ENCODE peak calls at places on chromosomes 13 and 19, in four cellular contexts. One of them, this sample, is unnamed.

GRCh38 chr19:7159105-7159933 is 89.8 kb downstream of the ZNF557 start:
- DNase-seq in right cardiac atrium: peak; percentile 80
- DNase-seq in stomach: no peak
- DNase-seq in IMR-90: peak; percentile 95
- DNase-seq in this sample: no peak

GRCh38 chr19:56966225-56966696 is 125.7 kb upstream of the PEG3 start:
- DNase-seq in stomach: no peak
- DNase-seq in right cardiac atrium: peak; percentile 77
- DNase-seq in IMR-90: no peak
- DNase-seq in this sample: no peak

GRCh38 chr13:98451676-98452105 is 125.2 kb downstream of the STK24 start:
- DNase-seq in right cardiac atrium: peak; percentile 86
- DNase-seq in IMR-90: peak; percentile 40
- DNase-seq in stomach: no peak
- DNase-seq in this sample: no peak

GRCh38 chr19:35309481-35310279 is 17.7 kb downstream of the MAG start:
- DNase-seq in right cardiac atrium: peak; percentile 76
- DNase-seq in IMR-90: peak; percentile 16
- DNase-seq in stomach: no peak
- DNase-seq in this sample: no peak

GRCh38 chr13:73082471-73082870 is 23.7 kb downstream of the KLF5 start:
- DNase-seq in right cardiac atrium: no peak
- DNase-seq in IMR-90: no peak
- DNase-seq in stomach: no peak
- DNase-seq in this sample: no peak

GRCh38 chr13:41563501-41564001 is 106.2 kb downstream of the RGCC start:
- DNase-seq in stomach: no peak
- DNase-seq in IMR-90: peak; percentile 50
- DNase-seq in right cardiac atrium: no peak
- DNase-seq in this sample: no peak

GRCh38 chr19:19119325-19120237 is 18.7 kb downstream of the TMEM161A start:
- DNase-seq in right cardiac atrium: peak; percentile 57
- DNase-seq in IMR-90: no peak
- DNase-seq in stomach: no peak
- DNase-seq in this sample: no peak

GRCh38 chr19:6610934-6611370 is 20.0 kb upstream of the CD70 start:
- DNase-seq in right cardiac atrium: no peak
- DNase-seq in stomach: no peak
- DNase-seq in IMR-90: peak; percentile 49
- DNase-seq in this sample: no peak

GRCh38 chr19:6663236-6664187 is 6.4 kb downstream of the TNFSF14 start:
- DNase-seq in right cardiac atrium: no peak
- DNase-seq in stomach: no peak
- DNase-seq in IMR-90: no peak
- DNase-seq in this sample: no peak

GRCh38 chr13:113475280-113475679 is 15.2 kb downstream of the DCUN1D2 start:
- DNase-seq in right cardiac atrium: no peak
- DNase-seq in stomach: no peak
- DNase-seq in IMR-90: no peak
- DNase-seq in this sample: no peak

GRCh38 chr19:30323904-30324303 is 48.3 kb upstream of the ZNF536 start:
- DNase-seq in right cardiac atrium: no peak
- DNase-seq in stomach: no peak
- DNase-seq in IMR-90: no peak
- DNase-seq in this sample: no peak

GRCh38 chr19:51359294-51359693 is 6.9 kb downstream of the ETFB start:
- DNase-seq in right cardiac atrium: no peak
- DNase-seq in stomach: no peak
- DNase-seq in IMR-90: peak; percentile 95
- DNase-seq in this sample: no peak

GRCh38 chr13:110239280-110240120 is 67.5 kb downstream of the COL4A1 start:
- DNase-seq in right cardiac atrium: no peak
- DNase-seq in stomach: no peak
- DNase-seq in IMR-90: no peak
- DNase-seq in this sample: no peak

GRCh38 chr13:84118845-84119409 is 236.7 kb upstream of the SLITRK1 start:
- DNase-seq in stomach: no peak
- DNase-seq in right cardiac atrium: no peak
- DNase-seq in IMR-90: no peak
- DNase-seq in this sample: no peak

GRCh38 chr19:1774999-1775772 is 21.9 kb downstream of the ONECUT3 start:
- DNase-seq in IMR-90: no peak
- DNase-seq in stomach: no peak
- DNase-seq in right cardiac atrium: no peak
- DNase-seq in this sample: no peak

GRCh38 chr13:20178156-20178555 is 14.6 kb downstream of the GJB2 start:
- DNase-seq in stomach: no peak
- DNase-seq in IMR-90: no peak
- DNase-seq in right cardiac atrium: no peak
- DNase-seq in this sample: no peak
- H3K9me3 ChIP-seq in stomach: no peaks in the 10 kb centered on the region
- H3K9me3 ChIP-seq in IMR-90: no peaks in the 10 kb centered on the region
- H3K9me3 ChIP-seq in right cardiac atrium: no peaks in the 10 kb centered on the region
- H3K9me3 ChIP-seq in this sample: no peaks in the 10 kb centered on the region

GRCh38 chr19:9352505-9352904 is 10.3 kb upstream of the ZNF177 start:
- DNase-seq in stomach: no peak
- DNase-seq in right cardiac atrium: no peak
- DNase-seq in IMR-90: no peak
- DNase-seq in this sample: no peak
- H3K9me3 ChIP-seq in stomach: peaks cover 98% of the 10 kb centered on the region
- H3K9me3 ChIP-seq in right cardiac atrium: peaks cover 15% of the 10 kb centered on the region
- H3K9me3 ChIP-seq in IMR-90: peaks cover 49% of the 10 kb centered on the region
- H3K9me3 ChIP-seq in this sample: peaks cover 4% of the 10 kb centered on the region

DNA sequence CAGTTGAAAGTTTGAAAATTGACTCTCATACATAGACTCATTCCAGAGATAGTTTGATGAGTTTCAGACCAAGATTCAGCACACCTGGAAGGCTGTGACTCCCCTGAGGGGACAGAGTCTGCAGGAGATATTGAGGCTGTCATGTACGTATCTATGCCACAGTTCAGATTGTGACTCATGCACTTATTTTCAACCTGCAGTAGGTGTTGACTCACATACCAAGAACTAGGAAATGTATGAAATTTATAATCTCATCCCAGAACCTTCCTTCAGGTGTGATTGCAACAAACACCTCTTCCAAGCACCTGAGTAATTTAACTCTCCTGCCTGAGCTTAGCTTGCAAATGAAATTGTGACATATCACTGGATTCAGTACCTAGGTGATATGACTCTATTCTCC is 64.4 kb upstream of the ZNF43 start:
- DNase-seq in stomach: no peak
- DNase-seq in IMR-90: no peak
- DNase-seq in right cardiac atrium: no peak
- DNase-seq in this sample: no peak
- H3K9me3 ChIP-seq in stomach: peaks cover 51% of the 10 kb centered on the region
- H3K9me3 ChIP-seq in IMR-90: peaks cover 10% of the 10 kb centered on the region
- H3K9me3 ChIP-seq in right cardiac atrium: peaks cover 2% of the 10 kb centered on the region
- H3K9me3 ChIP-seq in this sample: peaks cover 7% of the 10 kb centered on the region

GRCh38 chr19:12425501-12426274 is 15.1 kb downstream of the ZNF443 start:
- DNase-seq in IMR-90: no peak
- DNase-seq in stomach: no peak
- DNase-seq in right cardiac atrium: no peak
- DNase-seq in this sample: no peak
- H3K9me3 ChIP-seq in IMR-90: peaks cover 4% of the 10 kb centered on the region
- H3K9me3 ChIP-seq in stomach: peaks cover 27% of the 10 kb centered on the region
- H3K9me3 ChIP-seq in right cardiac atrium: no peaks in the 10 kb centered on the region
- H3K9me3 ChIP-seq in this sample: no peaks in the 10 kb centered on the region

GRCh38 chr19:22806418-22806817 is 22.5 kb upstream of the ZNF99 start:
- DNase-seq in right cardiac atrium: no peak
- DNase-seq in IMR-90: no peak
- DNase-seq in stomach: no peak
- DNase-seq in this sample: no peak

DNA sequence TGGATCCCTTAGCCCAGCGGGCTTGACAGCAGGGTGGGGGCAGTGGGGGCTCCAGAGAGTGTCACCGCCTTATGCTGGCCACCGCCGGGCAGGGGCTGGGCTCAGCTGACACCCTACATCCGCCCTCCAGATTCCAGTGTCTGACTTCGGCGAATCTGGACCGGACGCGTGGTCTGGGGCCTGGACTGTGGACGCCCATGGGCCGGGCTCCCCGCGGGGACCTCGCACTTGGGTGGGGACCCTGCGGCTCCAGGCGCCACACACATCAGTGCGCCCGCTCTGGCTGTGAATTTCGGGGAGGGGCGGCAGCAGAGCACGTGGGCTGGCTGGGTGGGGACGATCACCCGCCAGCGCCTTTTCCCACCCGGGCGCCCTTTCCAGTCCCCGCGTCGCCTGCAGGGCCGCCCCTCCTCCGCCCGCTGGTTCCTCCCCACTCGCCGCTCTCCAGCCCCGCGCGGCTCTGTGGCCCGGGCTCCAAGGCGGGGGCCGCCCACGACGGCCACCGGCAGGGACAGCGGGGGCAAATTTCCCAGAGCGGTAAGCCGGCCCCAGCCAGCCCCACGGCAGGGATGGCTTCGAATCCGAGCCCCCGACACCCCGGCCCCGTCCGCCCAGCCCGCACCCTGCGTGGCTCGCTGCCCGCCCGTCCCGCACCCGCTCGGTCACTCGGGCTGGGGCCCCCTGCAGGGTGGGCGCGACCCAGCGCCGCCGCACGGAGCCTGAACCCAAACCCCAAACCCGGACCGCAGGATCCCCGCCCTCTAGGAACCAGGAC is 23.3 kb upstream of the ZNF99 start:
- DNase-seq in right cardiac atrium: peak; percentile 43
- DNase-seq in stomach: no peak
- DNase-seq in IMR-90: no peak
- DNase-seq in this sample: no peak
- H3K9me3 ChIP-seq in right cardiac atrium: no peaks in the 10 kb centered on the region
- H3K9me3 ChIP-seq in stomach: peaks cover 90% of the 10 kb centered on the region
- H3K9me3 ChIP-seq in IMR-90: peaks cover 27% of the 10 kb centered on the region
- H3K9me3 ChIP-seq in this sample: peaks cover 11% of the 10 kb centered on the region

GRCh38 chr19:40013991-40014390 is 17.1 kb downstream of the ZNF546 start:
- DNase-seq in IMR-90: no peak
- DNase-seq in stomach: no peak
- DNase-seq in right cardiac atrium: no peak
- DNase-seq in this sample: no peak
- H3K9me3 ChIP-seq in IMR-90: peaks cover 31% of the 10 kb centered on the region
- H3K9me3 ChIP-seq in stomach: peaks cover 90% of the 10 kb centered on the region
- H3K9me3 ChIP-seq in right cardiac atrium: peaks cover 10% of the 10 kb centered on the region
- H3K9me3 ChIP-seq in this sample: no peaks in the 10 kb centered on the region

GRCh38 chr13:18949970-18950369 is 231.7 kb downstream of the TUBA3C start:
- DNase-seq in stomach: no peak
- DNase-seq in right cardiac atrium: no peak
- DNase-seq in IMR-90: no peak
- DNase-seq in this sample: no peak

GRCh38 chr13:18949489-18949761 is 232.2 kb downstream of the TUBA3C start:
- DNase-seq in IMR-90: no peak
- DNase-seq in stomach: no peak
- DNase-seq in right cardiac atrium: no peak
- DNase-seq in this sample: no peak

GRCh38 chr13:18947376-18947977 is 234.1 kb downstream of the TUBA3C start:
- DNase-seq in stomach: no peak
- DNase-seq in IMR-90: no peak
- DNase-seq in right cardiac atrium: no peak
- DNase-seq in this sample: no peak

GRCh38 chr13:18948012-18948663 is 233.5 kb downstream of the TUBA3C start:
- DNase-seq in right cardiac atrium: no peak
- DNase-seq in IMR-90: no peak
- DNase-seq in stomach: no peak
- DNase-seq in this sample: no peak

DNA sequence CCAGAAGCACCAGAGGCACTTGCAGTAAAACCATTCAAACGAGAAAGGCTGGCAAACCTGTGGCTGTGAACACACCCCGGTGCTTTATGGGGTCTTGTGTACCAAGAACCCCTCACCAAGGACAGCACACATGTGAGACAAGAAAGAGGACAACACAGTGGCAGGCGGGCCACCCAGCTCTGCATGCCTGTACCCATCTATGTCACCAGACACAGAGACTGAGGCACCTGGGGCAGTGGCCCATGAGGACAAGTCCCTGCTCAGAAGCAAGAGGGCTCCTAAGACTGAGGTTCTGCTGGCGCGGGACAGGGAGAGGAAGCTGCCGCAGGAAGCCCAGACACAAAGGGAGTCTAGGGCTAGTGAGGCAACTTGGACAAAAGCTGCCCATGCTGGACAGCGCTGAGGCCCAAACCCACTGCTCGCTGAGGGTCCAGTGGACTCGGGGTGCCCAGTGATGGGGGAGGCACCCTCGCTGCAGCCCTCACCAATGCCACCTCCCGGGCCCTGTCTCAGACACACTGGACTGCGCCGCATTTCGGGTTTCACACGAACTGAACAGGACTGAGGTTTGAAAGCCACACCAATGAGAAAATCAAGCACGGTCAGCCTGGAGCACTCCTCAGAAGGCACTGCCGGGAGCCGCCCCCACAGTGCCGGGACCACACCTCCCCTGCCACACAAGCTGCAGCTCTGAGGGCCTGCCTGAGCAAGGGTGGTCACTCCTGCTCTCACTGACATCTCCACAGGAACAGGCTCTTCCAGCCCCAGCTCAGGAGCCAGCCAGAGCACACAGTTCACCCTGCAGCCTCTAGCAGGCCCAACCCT is 232.7 kb downstream of the TUBA3C start:
- DNase-seq in stomach: no peak
- DNase-seq in right cardiac atrium: no peak
- DNase-seq in IMR-90: no peak
- DNase-seq in this sample: no peak
- H3K9me3 ChIP-seq in stomach: peaks cover 4% of the 10 kb centered on the region
- H3K9me3 ChIP-seq in right cardiac atrium: no peaks in the 10 kb centered on the region
- H3K9me3 ChIP-seq in IMR-90: peaks cover 50% of the 10 kb centered on the region
- H3K9me3 ChIP-seq in this sample: peaks cover 20% of the 10 kb centered on the region

GRCh38 chr13:86142080-86142479 is 342.9 kb upstream of the SLITRK6 start:
- DNase-seq in stomach: no peak
- DNase-seq in right cardiac atrium: no peak
- DNase-seq in IMR-90: no peak
- DNase-seq in this sample: no peak
- H3K9me3 ChIP-seq in stomach: no peaks in the 10 kb centered on the region
- H3K9me3 ChIP-seq in right cardiac atrium: no peaks in the 10 kb centered on the region
- H3K9me3 ChIP-seq in IMR-90: no peaks in the 10 kb centered on the region
- H3K9me3 ChIP-seq in this sample: no peaks in the 10 kb centered on the region

DNA sequence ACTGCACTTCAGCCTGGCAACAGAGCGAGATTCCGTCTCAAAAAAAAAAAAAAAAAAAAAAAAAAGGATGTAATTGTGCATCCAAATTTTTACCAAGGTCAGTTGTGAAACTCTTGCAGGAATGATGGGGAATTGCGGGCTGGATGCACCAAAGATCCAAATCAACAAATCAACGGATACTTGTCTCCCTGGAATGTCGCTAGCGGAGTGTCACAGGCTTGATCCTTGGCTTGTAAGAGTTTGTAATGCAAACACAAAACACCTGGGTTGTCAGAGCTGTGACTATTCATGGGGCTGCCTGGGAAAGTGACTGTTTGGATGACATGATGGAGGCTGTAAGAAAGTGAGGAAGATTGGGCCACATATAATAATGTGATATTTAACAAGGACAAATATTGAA is 4.2 kb downstream of the KANK3 start:
- DNase-seq in stomach: no peak
- DNase-seq in IMR-90: no peak
- DNase-seq in right cardiac atrium: no peak
- DNase-seq in this sample: no peak
- H3K9me3 ChIP-seq in stomach: no peaks in the 10 kb centered on the region
- H3K9me3 ChIP-seq in IMR-90: no peaks in the 10 kb centered on the region
- H3K9me3 ChIP-seq in right cardiac atrium: no peaks in the 10 kb centered on the region
- H3K9me3 ChIP-seq in this sample: no peaks in the 10 kb centered on the region